ENCODE peak calls at places on chromosomes 11 and 22, in five cellular contexts. Q, I, S, J and Y are unnamed samples.

GRCh38 chr22:24106385-24107381 is 74.6 kb upstream of the SUSD2 start:
- DNase-seq in Q (no peak), S (peak; percentile 25), J (peak; percentile 13), I (peak; percentile 6), Y (peak; percentile 21)

GRCh38 chr11:8886332-8886731 is 24.7 kb upstream of the AKIP1 start:
- DNase-seq in Q (no peak), I (no peak), J (peak; percentile 57), S (no peak), Y (no peak)

GRCh38 chr11:124825876-124826275 is 25.7 kb upstream of the MSANTD2 start:
- DNase-seq in Q (no peak), J (no peak), I (no peak), S (no peak), Y (no peak)

GRCh38 chr11:110479445-110480101 is 49.8 kb downstream of the FDX1 start:
- DNase-seq in S (no peak), J (peak; percentile 56), Q (no peak), I (no peak), Y (no peak)

GRCh38 chr22:26672590-26673468 is 15.4 kb downstream of the MIAT start:
- DNase-seq in Q (peak; percentile 84), S (peak; percentile 91), I (peak; percentile 83), J (peak; percentile 96), Y (peak; percentile 93)

GRCh38 chr11:133927690-133928627 is 28.8 kb downstream of the IGSF9B start:
- DNase-seq in S (peak; percentile 56), Q (peak; percentile 26), I (peak; percentile 38), J (peak; percentile 68), Y (peak; percentile 72)

GRCh38 chr22:23394525-23395326 is 185.4 kb downstream of the IGLL1 start:
- DNase-seq in J (no peak), Q (no peak), S (no peak), I (no peak), Y (no peak)

GRCh38 chr11:134655189-134655937 is 243.3 kb upstream of the B3GAT1 start:
- DNase-seq in S (no peak), Q (no peak), I (no peak), J (no peak), Y (no peak)

GRCh38 chr11:65547446-65548125 is 10.6 kb downstream of the LTBP3 start:
- DNase-seq in J (no peak), I (no peak), Q (no peak), S (peak; percentile 41), Y (peak; percentile 34)

GRCh38 chr22:47207846-47208554 is 445.6 kb downstream of the TBC1D22A start:
- DNase-seq in I (no peak), S (no peak), Q (no peak), J (no peak), Y (no peak)

GRCh38 chr11:61406991-61407728 is 14.8 kb downstream of the TMEM216 start:
- DNase-seq in J (no peak), I (no peak), Q (no peak), S (no peak), Y (no peak)

GRCh38 chr11:9053631-9054030 is 37.8 kb downstream of the SCUBE2 start:
- DNase-seq in Q (no peak), I (no peak), S (no peak), J (peak; percentile 12), Y (no peak)

GRCh38 chr11:26028294-26028954 is 303.5 kb upstream of the ANO3 start:
- DNase-seq in I (no peak), Q (no peak), J (peak; percentile 25), S (no peak), Y (no peak)